ENCODE peak calls at places on chromosome 19, in six cellular contexts. H is lower leg skin; Z is HT-29; U is NCI-H1436; Q is effector CD4-positive, alpha-beta T cell; N is RWPE1. G is an unnamed sample.

GRCh38 chr19:29564574-29565005 is 38.8 kb downstream of the VSTM2B start:
- DNase-seq in H (peak; percentile 56), Z (no peak), U (peak; percentile 75), Q (no peak), N (no peak), G (no peak)

GRCh38 chr19:3387645-3388589 is 21.5 kb downstream of the NFIC start:
- DNase-seq in H (peak; percentile 96), Z (peak; percentile 85), U (peak; percentile 84), Q (no peak), N (peak; percentile 82), G (no peak)

GRCh38 chr19:17718988-17719711 is at the start of gene MAP1S:
- DNase-seq in H (peak; percentile 88), Z (peak; percentile 33), U (peak; percentile 49), Q (peak; percentile 55), N (peak; percentile 54), G (peak; percentile 18)

GRCh38 chr19:43755256-43755801 is 567 bp upstream of the SMG9 start:
- DNase-seq in H (peak; percentile 96), Z (peak; percentile 86), U (peak; percentile 89), Q (peak; percentile 64), N (peak; percentile 66), G (peak; percentile 76)

GRCh38 chr19:38657633-38658222 is 10.3 kb downstream of the ACTN4 start:
- DNase-seq in H (no peak), Z (peak; percentile 82), U (no peak), Q (no peak), N (peak; percentile 90), G (no peak)

GRCh38 chr19:2856457-2857055 is 10.6 kb upstream of the ZNF556 start:
- DNase-seq in H (no peak), Z (no peak), U (no peak), Q (no peak), N (no peak), G (no peak)

GRCh38 chr19:16363133-16363851 is 38.7 kb downstream of the KLF2 start:
- DNase-seq in H (no peak), Z (peak; percentile 70), U (no peak), Q (no peak), N (peak; percentile 64), G (no peak)

GRCh38 chr19:33905473-33905936 is 108.8 kb downstream of the KCTD15 start:
- DNase-seq in H (no peak), Z (peak; percentile 36), U (no peak), Q (no peak), N (no peak), G (no peak)

GRCh38 chr19:13920940-13921744 is 15.1 kb downstream of the CC2D1A start:
- DNase-seq in H (no peak), Z (peak; percentile 48), U (no peak), Q (peak; percentile 20), N (peak; percentile 53), G (peak; percentile 13)

GRCh38 chr19:36060430-36060829 is 5.7 kb downstream of the WDR62 start:
- DNase-seq in H (no peak), Z (peak; percentile 64), U (no peak), Q (no peak), N (peak; percentile 45), G (no peak)

GRCh38 chr19:33429891-33430673 is 56.6 kb downstream of the CEBPG start:
- DNase-seq in H (no peak), Z (peak; percentile 23), U (no peak), Q (peak; percentile 27), N (no peak), G (no peak)

GRCh38 chr19:15532779-15533521 is 24.6 kb downstream of the CYP4F22 start:
- DNase-seq in H (no peak), Z (peak; percentile 6), U (no peak), Q (no peak), N (peak; percentile 60), G (no peak)

GRCh38 chr19:40663712-40664692 is 26.4 kb downstream of the NUMBL start:
- DNase-seq in H (no peak), Z (no peak), U (no peak), Q (no peak), N (no peak), G (no peak)

GRCh38 chr19:33110201-33110910 is 21.6 kb upstream of the WDR88 start:
- DNase-seq in H (no peak), Z (no peak), U (no peak), Q (no peak), N (no peak), G (no peak)

GRCh38 chr19:4140237-4140711 is 13.2 kb upstream of the CREB3L3 start:
- DNase-seq in H (no peak), Z (peak; percentile 52), U (peak; percentile 75), Q (no peak), N (peak; percentile 81), G (peak; percentile 11)

GRCh38 chr19:11260996-11261395 is 1.3 kb downstream of the DOCK6 start:
- DNase-seq in H (no peak), Z (no peak), U (no peak), Q (no peak), N (no peak), G (no peak)

GRCh38 chr19:7742575-7742974 is 4.8 kb downstream of the CD209 start:
- DNase-seq in H (no peak), Z (no peak), U (no peak), Q (no peak), N (no peak), G (no peak)